ENCODE peak calls at places on chromosome 22, in four cellular contexts. Z, V, B and G are unnamed samples.
A peak's percentile ranks its signal among the peaks of the same experiment; 100 is the strongest.

GRCh38 chr22:49201046-49201970 is 626.4 kb downstream of the BRD1 start:
- DNase-seq in Z (no peak), V (no peak), B (no peak), G (no peak)

GRCh38 chr22:43438666-43439347 is 27.0 kb downstream of the MPPED1 start:
- DNase-seq in Z (no peak), V (no peak), B (no peak), G (no peak)

GRCh38 chr22:44172370-44173108 is 8.2 kb upstream of the PARVG start:
- DNase-seq in B (peak; percentile 42), Z (no peak), V (no peak), G (no peak)

GRCh38 chr22:26432619-26433311 is 3.7 kb downstream of the ASPHD2 start:
- DNase-seq in V (no peak), B (no peak), Z (no peak), G (no peak)

GRCh38 chr22:25563757-25564319 is 637 bp upstream of the GRK3 start:
- DNase-seq in V (no peak), Z (peak; percentile 61), B (peak; percentile 51), G (no peak)

GRCh38 chr22:39574779-39575551 is 4.4 kb downstream of the CACNA1I start:
- DNase-seq in B (no peak), V (peak; percentile 54), Z (peak; percentile 28), G (peak; percentile 12)

GRCh38 chr22:42613869-42614268 is 814 bp downstream of the POLDIP3 start:
- DNase-seq in B (no peak), Z (no peak), V (no peak), G (no peak)

GRCh38 chr22:39628563-39629080 is 58.1 kb downstream of the CACNA1I start:
- DNase-seq in Z (no peak), V (no peak), B (no peak), G (no peak)

GRCh38 chr22:43396934-43397457 is 14.8 kb upstream of the MPPED1 start:
- DNase-seq in Z (peak; percentile 57), V (no peak), B (no peak), G (no peak)

GRCh38 chr22:49305215-49305965 is 522.3 kb downstream of the BRD1 start:
- DNase-seq in B (peak; percentile 19), Z (peak; percentile 27), V (peak; percentile 49), G (no peak)

GRCh38 chr22:50488006-50488677 is 1.5 kb downstream of the MIOX start:
- DNase-seq in B (no peak), Z (no peak), V (no peak), G (no peak)

GRCh38 chr22:25775501-25775900 is 33.5 kb downstream of the MYO18B start:
- DNase-seq in B (peak; percentile 74), Z (no peak), V (no peak), G (no peak)

GRCh38 chr22:41939981-41940852 is 6.7 kb downstream of the CENPM start:
- DNase-seq in V (peak; percentile 67), B (peak; percentile 34), Z (no peak), G (no peak)

GRCh38 chr22:25908212-25908611 is 166.2 kb downstream of the MYO18B start:
- DNase-seq in V (no peak), B (no peak), Z (no peak), G (no peak)

GRCh38 chr22:44088976-44089570 is 65.0 kb downstream of the PARVB start:
- DNase-seq in Z (no peak), B (no peak), V (no peak), G (no peak)

GRCh38 chr22:21967693-21968271 is 14.8 kb downstream of the TOP3B start:
- DNase-seq in Z (no peak), B (no peak), V (no peak), G (no peak)

DNA sequence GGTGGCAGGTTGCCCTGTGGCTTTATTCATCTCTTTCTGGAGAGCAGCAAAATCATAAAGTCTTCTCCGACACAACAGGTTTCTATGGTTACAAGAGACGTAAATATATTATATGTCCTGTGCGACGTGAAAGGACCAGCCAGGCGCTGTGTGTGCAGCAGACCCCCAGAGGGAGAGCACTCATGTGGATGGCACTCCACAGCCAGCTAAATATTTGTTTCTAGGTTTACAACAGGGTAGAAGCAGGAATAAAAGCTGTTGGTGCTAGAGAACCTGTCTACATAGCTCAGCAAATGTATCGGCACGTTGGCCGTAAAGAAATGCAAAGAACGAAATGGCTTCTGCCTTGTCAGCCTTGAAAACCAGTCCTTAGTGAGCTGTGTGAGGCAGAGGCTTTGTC is 133.8 kb upstream of the PITPNB start:
- DNase-seq in Z (no peak), B (peak; percentile 6), V (no peak), G (no peak)
- TF ChIP-seq REST in Z (no peak), B (no peak), V (no peak), G (no peak)

GRCh38 chr22:30821863-30822215 is 127.2 kb downstream of the OSBP2 start:
- DNase-seq in B (no peak), V (no peak), Z (no peak), G (no peak)
- H3K4me3 ChIP-seq in B (peak overlapping the region; percentile 72), V (no peak overlapping the region), Z (no peak overlapping the region), G (peak overlapping the region; percentile 39)

GRCh38 chr22:40636380-40637180 is at the start of gene MRTFA:
- DNase-seq in Z (peak; percentile 98), B (peak; percentile 100), V (peak; percentile 99), G (peak; percentile 94)
- TF ChIP-seq REST in Z (no peak), B (peak; percentile 18), V (no peak), G (no peak)

GRCh38 chr22:45212306-45212709 is 28.4 kb downstream of the KIAA0930 start:
- DNase-seq in B (peak; percentile 63), Z (no peak), V (peak; percentile 74), G (no peak)
- H3K4me3 ChIP-seq in B (no peak overlapping the region), Z (no peak overlapping the region), V (peak overlapping the region; percentile 56), G (peak overlapping the region; percentile 33)

GRCh38 chr22:20039683-20040325 is 18.9 kb downstream of the TANGO2 start:
- DNase-seq in Z (no peak), B (no peak), V (no peak), G (no peak)
- TF ChIP-seq REST in Z (no peak), B (no peak), V (no peak), G (no peak)

GRCh38 chr22:28986366-28986765 is 75.3 kb downstream of the C22orf31 start:
- DNase-seq in B (no peak), Z (peak; percentile 35), V (no peak), G (no peak)

GRCh38 chr22:28989912-28990311 is 71.7 kb downstream of the C22orf31 start:
- DNase-seq in V (no peak), Z (no peak), B (no peak), G (no peak)

GRCh38 chr22:28989484-28989883 is 72.1 kb downstream of the C22orf31 start:
- DNase-seq in Z (no peak), V (no peak), B (no peak), G (no peak)

GRCh38 chr22:28988455-28988854 is 73.2 kb downstream of the C22orf31 start:
- DNase-seq in Z (no peak), B (no peak), V (no peak), G (no peak)

GRCh38 chr22:28989035-28989464 is 72.6 kb downstream of the C22orf31 start:
- DNase-seq in V (no peak), B (peak; percentile 73), Z (no peak), G (no peak)
- H3K4me3 ChIP-seq in V (no peak overlapping the region), B (peak overlapping the region; percentile 26), Z (no peak overlapping the region), G (no peak overlapping the region)

GRCh38 chr22:23688571-23688970 is 2.2 kb upstream of the RGL4 start:
- DNase-seq in B (no peak), Z (no peak), V (no peak), G (no peak)

GRCh38 chr22:23689414-23689813 is 1.4 kb upstream of the RGL4 start:
- DNase-seq in V (no peak), Z (no peak), B (no peak), G (no peak)

GRCh38 chr22:23692598-23693291 is 1.9 kb downstream of the RGL4 start:
- DNase-seq in B (peak; percentile 37), V (no peak), Z (no peak), G (no peak)

GRCh38 chr22:23691748-23692423 is 1.1 kb downstream of the RGL4 start:
- DNase-seq in Z (no peak), V (no peak), B (no peak), G (no peak)

DNA sequence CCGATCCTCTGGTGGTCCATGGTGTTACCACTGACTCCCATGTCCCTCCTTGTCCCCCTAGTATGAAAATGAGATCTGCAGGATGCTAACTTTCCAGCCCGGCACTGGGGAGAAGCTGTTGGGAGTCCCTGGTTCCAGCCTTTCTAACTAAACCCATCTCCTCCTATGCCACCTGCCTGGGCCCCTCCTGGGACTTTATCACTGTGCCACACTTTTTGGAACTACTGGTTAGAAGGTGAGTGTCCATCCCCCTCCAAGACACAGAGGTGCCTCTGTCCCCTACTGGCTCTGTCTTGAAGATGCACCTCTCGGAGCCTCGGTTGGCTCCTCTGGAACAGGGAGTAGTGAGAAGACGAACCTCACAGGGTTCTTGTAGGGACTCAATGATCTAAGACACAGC is at the start of gene RGL4:
- DNase-seq in Z (no peak), V (no peak), B (no peak), G (no peak)
- TF ChIP-seq REST in Z (no peak), V (no peak), B (no peak), G (no peak)

GRCh38 chr22:35552846-35553245 is 12.2 kb downstream of the RASD2 start:
- DNase-seq in Z (no peak), V (no peak), B (no peak), G (no peak)
- H3K4me3 ChIP-seq in Z (no peak overlapping the region), V (no peak overlapping the region), B (no peak overlapping the region), G (no peak overlapping the region)

DNA sequence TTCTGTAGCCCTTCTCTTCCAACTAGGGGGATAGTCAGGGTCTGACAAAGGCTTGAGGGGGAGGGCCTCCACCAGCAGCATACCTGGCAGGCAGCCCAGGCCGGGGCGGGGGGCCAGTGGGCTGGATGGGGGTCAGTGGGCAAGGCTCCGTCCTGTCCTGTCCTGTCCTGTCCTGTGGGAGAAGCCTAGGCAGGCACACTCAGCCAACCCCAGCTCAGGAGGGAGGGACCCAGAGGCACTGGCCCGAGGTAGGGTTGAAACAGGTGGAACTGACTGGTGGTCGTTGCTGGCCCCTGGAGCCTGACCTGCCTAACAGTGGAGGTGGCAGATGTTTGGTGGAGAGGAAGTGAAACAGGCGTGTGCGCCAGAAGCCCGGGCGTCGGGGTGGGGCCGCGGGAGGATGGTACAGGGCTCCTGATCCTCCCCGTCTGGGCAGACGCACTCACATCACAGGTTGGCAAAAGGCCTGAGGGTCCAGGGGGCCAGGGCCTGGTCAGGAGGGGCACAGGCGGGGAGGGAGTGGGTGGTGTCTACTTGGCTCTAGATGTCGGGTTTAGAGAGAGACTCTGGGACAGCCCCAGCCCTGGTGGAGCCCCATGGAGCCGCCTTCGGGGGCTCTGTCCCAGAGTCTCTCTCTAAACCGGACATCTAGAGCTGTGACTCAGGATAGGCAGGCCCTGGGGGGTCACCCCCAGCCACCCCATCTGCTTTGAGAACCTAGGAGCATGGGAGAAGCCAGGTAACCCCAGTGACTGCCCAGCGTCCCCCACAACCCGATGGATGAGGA is 32.5 kb upstream of the GRAMD4 start:
- DNase-seq in B (no peak), Z (no peak), V (no peak), G (no peak)
- TF ChIP-seq REST in B (no peak), Z (no peak), V (no peak), G (no peak)

GRCh38 chr22:37335819-37336199 is 53.5 kb downstream of the CYTH4 start:
- DNase-seq in Z (no peak), B (no peak), V (no peak), G (no peak)
- H3K4me3 ChIP-seq in Z (no peak overlapping the region), B (peak overlapping the region; percentile 68), V (no peak overlapping the region), G (no peak overlapping the region)